ENCODE peak calls at places on chromosome 2, in ten cellular contexts. O is cardiac muscle cell, F is cardiac fibroblast, X is lung, E is foreskin fibroblast, J is progenitor cell of endocrine pancreas, C is transverse colon, U is AG09309, K is ovary, Y is suprapubic skin. M is an unnamed sample.

GRCh38 chr2:103959174-103960125 is 894.5 kb upstream of the POU3F3 start:
- DNase-seq in C (peak; percentile 10), Y (no peak), U (no peak), J (peak; percentile 36), O (peak; percentile 0), K (no peak), F (peak; percentile 1), X (no peak), E (no peak), M (peak; percentile 35)

GRCh38 chr2:151291224-151291623 is 1.8 kb upstream of the NMI start:
- DNase-seq in E (no peak), Y (no peak), F (no peak), K (no peak), C (no peak), O (no peak), X (no peak), U (no peak), J (no peak), M (no peak)

GRCh38 chr2:154588838-154589237 is 109.7 kb upstream of the KCNJ3 start:
- DNase-seq in X (no peak), F (no peak), O (no peak), U (no peak), C (no peak), K (no peak), Y (no peak), J (no peak), E (no peak), M (no peak)

GRCh38 chr2:109670556-109671411 is 56.6 kb downstream of the SOWAHC start:
- DNase-seq in E (no peak), X (no peak), C (no peak), K (no peak), F (no peak), Y (peak; percentile 44), U (no peak), J (no peak), O (no peak), M (no peak)

GRCh38 chr2:24435391-24436316 is 55.4 kb upstream of the NCOA1 start:
- DNase-seq in F (peak; percentile 85), J (no peak), O (peak; percentile 88), X (peak; percentile 61), C (peak; percentile 53), E (peak; percentile 46), U (no peak), Y (peak; percentile 74), K (peak; percentile 77), M (peak; percentile 71)

GRCh38 chr2:119431976-119432881 is 575 bp downstream of the TMEM37 start:
- DNase-seq in J (no peak), Y (peak; percentile 71), F (peak; percentile 66), X (peak; percentile 48), U (no peak), O (peak; percentile 79), C (peak; percentile 50), E (peak; percentile 19), K (peak; percentile 44), M (no peak)

GRCh38 chr2:104853926-104854506 is at the start of gene POU3F3:
- DNase-seq in F (no peak), O (peak; percentile 23), Y (peak; percentile 90), C (peak; percentile 66), K (peak; percentile 83), X (peak; percentile 66), J (no peak), U (no peak), E (peak; percentile 21), M (peak; percentile 76)

GRCh38 chr2:227499971-227500630 is 28.1 kb downstream of the AGFG1 start:
- DNase-seq in X (no peak), J (no peak), U (no peak), Y (no peak), E (no peak), O (no peak), K (no peak), F (no peak), C (no peak), M (no peak)

GRCh38 chr2:158099716-158100115 is 2.0 kb upstream of the UPP2 start:
- DNase-seq in O (peak; percentile 13), E (no peak), C (no peak), Y (no peak), X (no peak), K (no peak), F (no peak), J (no peak), U (peak; percentile 10), M (no peak)

GRCh38 chr2:168515502-168515901 is 59.4 kb downstream of the CERS6 start:
- DNase-seq in J (no peak), K (no peak), Y (no peak), X (no peak), F (peak; percentile 91), E (peak; percentile 74), O (peak; percentile 89), U (peak; percentile 87), C (no peak), M (no peak)

DNA sequence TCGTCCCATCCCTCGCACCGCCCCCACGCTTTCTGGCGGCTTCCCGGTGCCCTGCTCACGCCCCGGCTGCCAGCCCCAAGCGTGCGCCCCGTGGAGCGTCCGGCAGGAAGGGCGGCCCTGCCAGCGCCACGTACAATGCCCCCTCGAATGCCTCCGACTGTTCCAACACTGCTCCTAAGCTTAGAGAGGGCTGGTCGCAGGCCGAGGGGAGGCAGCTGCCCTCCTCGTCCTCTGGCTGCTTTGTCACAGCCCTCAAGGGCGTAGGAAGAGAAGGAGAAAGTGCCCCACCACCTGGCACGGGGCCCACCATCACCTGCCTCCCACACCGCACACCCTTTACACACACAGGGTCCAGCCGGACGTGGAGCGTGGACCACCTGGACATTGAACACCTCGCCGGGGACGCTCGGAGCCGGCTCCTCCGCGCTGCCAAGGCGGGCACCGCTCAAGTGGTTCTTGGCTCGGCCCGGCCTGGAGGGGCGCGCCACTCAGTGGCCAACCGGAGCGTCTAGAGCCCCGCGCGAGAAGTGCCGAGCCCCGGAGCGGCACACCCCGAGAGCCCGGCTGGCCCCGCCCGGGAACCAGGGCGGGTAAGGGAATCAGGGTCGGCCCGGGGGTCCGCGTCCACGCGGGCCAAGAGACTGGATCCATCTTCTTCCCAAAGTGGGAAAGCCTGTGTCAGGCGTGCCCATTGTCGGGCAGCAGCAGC is 830 bp downstream of the DNER start:
- DNase-seq in C (no peak), F (no peak), Y (no peak), U (no peak), E (no peak), O (peak; percentile 12), K (no peak), X (no peak), J (peak; percentile 25), M (peak; percentile 29)
- TF ChIP-seq CTCF in C (no peak), F (peak; percentile 0), Y (no peak), U (no peak), E (no peak), O (no peak), K (no peak), X (no peak), J (peak; percentile 23), M (no peak)

DNA sequence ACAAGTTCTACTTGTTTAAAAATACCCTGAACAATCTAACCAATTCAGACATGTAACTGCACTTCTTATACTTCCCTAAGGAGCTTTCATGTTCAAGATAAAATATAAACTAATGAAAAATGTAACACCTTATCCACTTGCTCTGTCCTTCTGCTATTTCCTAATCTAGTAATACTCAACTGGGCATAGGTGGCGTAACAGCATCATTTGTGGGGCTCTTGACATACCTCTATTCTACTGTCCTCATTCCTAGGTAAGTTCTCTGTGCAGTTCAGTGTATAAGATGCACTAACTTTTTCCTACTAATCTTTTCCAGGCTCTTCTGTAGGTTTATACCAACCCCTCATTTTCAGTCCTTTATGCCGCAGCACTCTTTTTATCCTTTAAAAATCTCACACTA is 36.7 kb downstream of the PRKD3 start:
- DNase-seq in J (no peak), Y (no peak), U (no peak), E (no peak), O (no peak), K (no peak), X (no peak), C (no peak), F (no peak), M (peak; percentile 40)
- TF ChIP-seq CTCF in J (no peak), Y (no peak), U (no peak), E (no peak), O (no peak), K (no peak), X (no peak), C (no peak), F (no peak), M (peak; percentile 65)

DNA sequence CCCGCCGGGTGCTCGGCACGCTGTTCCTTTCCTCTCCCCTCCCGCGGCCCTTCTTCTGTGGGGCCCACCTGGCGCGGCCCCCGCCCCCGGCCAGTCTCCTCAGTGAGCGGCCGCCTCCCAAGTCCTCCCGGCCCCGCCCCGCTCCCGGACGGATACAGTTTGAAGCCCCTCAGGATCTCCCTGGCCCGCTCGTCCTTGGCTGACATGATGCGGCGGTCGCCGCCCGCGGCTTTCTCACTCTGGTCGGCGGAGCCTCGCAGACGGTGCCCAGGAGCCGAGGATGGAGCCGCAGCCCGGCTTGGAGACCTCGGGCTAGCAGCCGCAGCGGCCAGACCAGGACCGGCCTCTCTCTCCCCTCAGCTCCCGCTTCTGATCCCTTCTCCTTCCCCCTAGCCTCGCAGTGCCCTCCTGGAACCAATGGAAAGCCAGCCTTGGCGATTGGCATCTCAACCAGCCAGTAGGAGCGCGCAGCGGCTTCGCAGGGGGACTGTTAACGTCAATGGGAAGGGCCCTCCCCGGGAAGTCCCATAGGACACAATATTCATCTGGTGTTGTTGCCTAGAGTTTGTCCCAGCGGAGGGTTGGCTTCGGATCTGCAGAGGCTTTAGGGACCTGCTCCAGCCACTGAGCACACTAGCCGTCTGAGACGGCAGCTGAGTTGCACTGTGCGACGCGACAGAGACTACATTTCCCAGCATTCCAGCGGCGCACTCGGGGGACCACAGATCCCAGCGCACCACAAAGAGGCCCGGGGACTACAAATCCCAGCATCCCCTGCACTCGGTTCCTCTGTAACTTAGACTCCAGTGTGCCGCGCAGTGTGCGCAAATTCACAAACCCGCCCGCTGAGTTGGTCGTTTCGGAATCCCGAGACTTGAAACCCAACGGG is at the start of gene PDE6D:
- DNase-seq in K (peak; percentile 97), Y (peak; percentile 98), F (peak; percentile 99), O (peak; percentile 99), X (peak; percentile 99), C (peak; percentile 99), J (peak; percentile 95), E (peak; percentile 99), U (peak; percentile 97), M (peak; percentile 96)
- TF ChIP-seq CTCF in K (no peak), Y (no peak), F (no peak), O (no peak), X (no peak), C (no peak), J (no peak), E (no peak), U (no peak), M (no peak)

DNA sequence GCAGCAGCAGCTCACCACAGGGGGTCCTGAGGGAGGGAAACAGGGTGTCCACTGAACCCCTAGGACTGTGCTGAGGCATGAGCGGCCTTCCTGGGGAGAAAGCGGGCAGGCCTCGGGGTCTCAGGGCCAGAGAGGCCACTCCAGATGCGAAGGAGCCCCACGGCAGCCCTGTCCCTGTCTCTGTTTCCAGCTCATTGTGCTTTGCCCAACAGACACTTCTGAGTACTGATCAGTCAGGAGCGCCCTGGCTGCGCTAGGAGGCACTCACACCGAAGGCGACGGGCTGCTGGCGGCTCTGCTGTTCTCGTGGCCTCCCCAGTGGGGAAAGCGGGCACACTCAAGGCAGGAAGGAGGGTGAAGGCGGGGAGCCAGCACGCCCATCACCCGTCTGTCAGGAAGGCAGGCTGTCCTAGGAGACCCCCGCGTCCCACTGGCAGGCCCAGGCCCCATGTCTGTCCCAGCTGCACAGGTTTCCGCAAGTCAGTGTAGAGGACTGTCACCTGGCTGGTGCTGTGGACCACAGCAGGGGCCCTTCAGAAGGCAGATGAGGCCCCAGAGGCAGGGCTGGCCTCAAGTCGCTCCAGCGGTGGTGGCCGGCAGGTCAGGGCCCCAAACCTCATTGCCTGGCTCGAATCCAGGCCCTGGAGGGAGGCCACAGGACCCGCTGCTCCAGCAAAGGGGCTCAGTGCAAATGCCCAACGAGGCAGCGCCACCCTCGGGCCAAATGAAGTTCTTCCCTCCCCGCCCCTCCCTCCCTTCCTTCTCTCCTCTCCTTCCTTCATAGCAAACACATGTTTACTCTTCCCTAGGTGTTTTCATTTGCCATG is 6.8 kb downstream of the ESPNL start:
- DNase-seq in K (no peak), J (no peak), F (no peak), U (no peak), E (no peak), Y (peak; percentile 58), X (no peak), C (peak; percentile 39), O (no peak), M (peak; percentile 60)
- TF ChIP-seq CTCF in K (no peak), J (peak; percentile 28), F (peak; percentile 2), U (peak; percentile 7), E (no peak), Y (peak; percentile 16), X (no peak), C (peak; percentile 43), O (peak; percentile 17), M (peak; percentile 35)